ENCODE peak calls at places on chromosome 18, in five cellular contexts. Z is A549; C is breast epithelium; X is heart left ventricle; I is CD8-positive, alpha-beta memory T cell. G is an unnamed sample.

GRCh38 chr18:75438891-75439290 is 11.4 kb upstream of the SMIM21 start:
- DNase-seq in Z (no peak), C (no peak), X (no peak), I (no peak), G (peak; percentile 32)

GRCh38 chr18:31577195-31577594 is 14.5 kb upstream of the TTR start:
- DNase-seq in Z (no peak), C (no peak), X (no peak), I (no peak), G (no peak)

GRCh38 chr18:3411854-3412268 is 38.1 kb upstream of the TGIF1 start:
- DNase-seq in Z (peak; percentile 80), C (no peak), X (peak; percentile 70), I (no peak), G (peak; percentile 33)

GRCh38 chr18:58009166-58009565 is 34.9 kb upstream of the NEDD4L start:
- DNase-seq in Z (peak; percentile 31), C (no peak), X (no peak), I (no peak), G (peak; percentile 28)

GRCh38 chr18:4636957-4637356 is 181.8 kb upstream of the DLGAP1 start:
- DNase-seq in Z (no peak), C (no peak), X (peak; percentile 37), I (no peak), G (no peak)

GRCh38 chr18:6741290-6741689 is 11.8 kb downstream of the ARHGAP28 start:
- DNase-seq in Z (peak; percentile 18), C (no peak), X (no peak), I (no peak), G (peak; percentile 95)

GRCh38 chr18:28136071-28136470 is 40.9 kb downstream of the CDH2 start:
- DNase-seq in Z (no peak), C (no peak), X (no peak), I (no peak), G (no peak)

GRCh38 chr18:12155996-12156395 is 62.4 kb downstream of the ANKRD62 start:
- DNase-seq in Z (no peak), C (no peak), X (no peak), I (no peak), G (peak; percentile 5)

GRCh38 chr18:3983351-3983969 is 471.6 kb downstream of the DLGAP1 start:
- DNase-seq in Z (peak; percentile 84), C (no peak), X (no peak), I (no peak), G (peak; percentile 95)

GRCh38 chr18:12005542-12006487 is 24.5 kb downstream of the IMPA2 start:
- DNase-seq in Z (peak; percentile 51), C (no peak), X (no peak), I (no peak), G (peak; percentile 26)

GRCh38 chr18:13273800-13274199 is 55.2 kb downstream of the LDLRAD4 start:
- DNase-seq in Z (no peak), C (no peak), X (no peak), I (no peak), G (no peak)

GRCh38 chr18:68721681-68722583 is 7.0 kb upstream of the TMX3 start:
- DNase-seq in Z (no peak), C (no peak), X (no peak), I (no peak), G (peak; percentile 56)

GRCh38 chr18:56278643-56279042 is 359.7 kb downstream of the TXNL1 start:
- DNase-seq in Z (no peak), C (no peak), X (no peak), I (no peak), G (no peak)

GRCh38 chr18:76859474-76860339 is 37.4 kb downstream of the ZNF236 start:
- DNase-seq in Z (no peak), C (no peak), X (no peak), I (no peak), G (no peak)

DNA sequence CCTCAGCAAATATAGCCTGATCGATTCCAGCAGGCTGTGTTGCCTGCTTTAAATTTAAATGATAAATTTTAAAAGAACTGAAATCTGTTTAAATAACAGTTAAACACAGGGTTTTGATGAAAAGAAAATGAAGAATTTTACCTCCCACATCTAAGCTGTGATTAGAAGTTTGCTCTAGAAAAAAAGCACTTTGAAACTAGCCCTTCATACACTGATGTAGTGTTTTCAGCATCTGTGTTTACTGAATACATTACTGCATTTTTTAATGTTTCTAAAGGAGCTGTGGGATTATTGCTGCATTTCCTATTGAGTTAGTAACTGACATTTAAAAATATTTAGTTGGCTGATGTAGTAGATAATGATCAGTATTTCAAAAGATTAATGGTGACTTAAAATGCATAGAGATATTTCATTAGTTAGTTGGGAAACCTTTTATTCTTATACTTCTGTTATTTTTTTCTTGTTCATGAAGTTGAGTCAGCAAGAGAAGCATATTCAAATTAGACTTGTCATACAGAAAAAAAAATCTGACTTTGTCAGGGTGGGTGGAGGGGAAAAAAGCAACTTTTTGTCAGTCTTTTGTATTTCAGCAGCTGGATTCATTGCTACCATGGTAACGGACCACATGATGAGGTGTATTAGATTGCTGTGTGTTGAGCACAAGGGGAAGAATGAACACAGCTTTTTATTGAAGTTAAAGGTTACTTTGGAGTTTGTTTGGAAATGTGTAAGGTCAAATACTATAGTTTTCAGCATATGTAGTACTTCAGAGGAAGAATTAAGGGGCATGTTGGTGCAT is at the start of gene DTNA:
- DNase-seq in Z (no peak), C (no peak), X (no peak), I (no peak), G (peak; percentile 97)
- H3K27ac ChIP-seq in Z (no peak within 1 kb of the TSS), C (peak within 1 kb of the TSS; percentile 86), X (peak within 1 kb of the TSS; percentile 83), I (no peak within 1 kb of the TSS), G (peak within 1 kb of the TSS; percentile 96)

GRCh38 chr18:66722671-66723070 is 118.8 kb upstream of the CDH19 start:
- DNase-seq in Z (no peak), C (no peak), X (no peak), I (no peak), G (no peak)

GRCh38 chr18:66729459-66730239 is 125.8 kb upstream of the CDH19 start:
- DNase-seq in Z (no peak), C (no peak), X (no peak), I (no peak), G (no peak)

GRCh38 chr18:66724664-66725356 is 120.9 kb upstream of the CDH19 start:
- DNase-seq in Z (no peak), C (peak; percentile 61), X (no peak), I (no peak), G (no peak)

GRCh38 chr18:66728951-66729350 is 125.1 kb upstream of the CDH19 start:
- DNase-seq in Z (no peak), C (no peak), X (no peak), I (no peak), G (no peak)

GRCh38 chr18:66727991-66728390 is 124.1 kb upstream of the CDH19 start:
- DNase-seq in Z (no peak), C (no peak), X (no peak), I (no peak), G (no peak)
- H3K27ac ChIP-seq in Z (no peak overlapping the region), C (no peak overlapping the region), X (peak overlapping the region; percentile 72), I (no peak overlapping the region), G (no peak overlapping the region)

DNA sequence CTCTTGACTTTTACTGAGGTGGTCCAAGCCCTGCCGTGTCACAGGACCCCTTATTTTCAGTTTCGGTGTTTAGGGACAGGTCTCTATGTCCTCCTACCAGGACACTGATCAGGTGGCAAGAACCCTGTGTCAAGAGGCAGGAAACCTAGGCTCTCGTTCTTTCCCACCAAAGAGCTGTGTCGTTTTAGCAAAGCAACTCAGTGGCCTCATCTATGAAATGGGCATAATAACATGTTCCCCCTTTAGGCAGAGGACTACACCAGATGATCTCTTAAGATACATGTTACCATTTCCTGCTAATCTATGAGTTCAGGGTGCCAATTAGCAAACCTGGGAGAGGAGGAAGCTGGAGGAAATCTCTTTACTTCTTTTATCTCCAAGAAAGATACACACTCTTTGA is 1.9 kb downstream of the RAB31 start:
- DNase-seq in Z (no peak), C (no peak), X (no peak), I (no peak), G (no peak)
- H3K27ac ChIP-seq in Z (no peak overlapping the region), C (peak overlapping the region; percentile 23), X (peak overlapping the region; percentile 82), I (no peak overlapping the region), G (no peak overlapping the region)

GRCh38 chr18:63479826-63480225 is 3.1 kb downstream of the SERPINB5 start:
- DNase-seq in Z (no peak), C (no peak), X (no peak), I (no peak), G (no peak)
- H3K27ac ChIP-seq in Z (no peak overlapping the region), C (no peak overlapping the region), X (no peak overlapping the region), I (no peak overlapping the region), G (no peak overlapping the region)

DNA sequence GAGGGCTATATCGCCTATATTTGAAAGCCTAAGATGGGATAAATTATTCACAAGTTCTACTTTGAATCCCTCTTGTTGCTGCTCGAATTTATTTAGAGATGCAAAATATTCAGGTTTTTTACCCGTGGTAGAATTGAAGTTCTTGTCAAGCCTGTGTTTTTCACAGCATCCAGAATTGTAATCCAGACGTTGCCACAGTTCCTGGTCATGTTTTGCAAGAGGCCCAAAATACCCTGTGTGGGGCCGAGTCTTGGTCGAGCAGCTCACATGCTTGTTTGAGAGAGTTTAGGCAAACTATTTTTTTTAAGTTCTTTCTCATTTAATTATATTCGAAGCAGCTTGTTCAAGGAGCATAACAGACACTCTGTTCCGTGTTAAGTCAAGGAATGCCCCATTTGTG is 2.6 kb downstream of the SALL3 start:
- DNase-seq in Z (no peak), C (no peak), X (no peak), I (no peak), G (no peak)
- H3K27ac ChIP-seq in Z (no peak overlapping the region), C (no peak overlapping the region), X (no peak overlapping the region), I (no peak overlapping the region), G (no peak overlapping the region)

GRCh38 chr18:74230922-74231714 is 60.6 kb downstream of the CYB5A start:
- DNase-seq in Z (no peak), C (no peak), X (no peak), I (no peak), G (no peak)
- H3K27ac ChIP-seq in Z (peak overlapping the region; percentile 21), C (no peak overlapping the region), X (no peak overlapping the region), I (no peak overlapping the region), G (no peak overlapping the region)

GRCh38 chr18:26307161-26307773 is 81.0 kb downstream of the TAF4B start:
- DNase-seq in Z (peak; percentile 68), C (peak; percentile 27), X (no peak), I (no peak), G (peak; percentile 77)
- H3K27ac ChIP-seq in Z (no peak overlapping the region), C (no peak overlapping the region), X (no peak overlapping the region), I (no peak overlapping the region), G (no peak overlapping the region)